ENCODE peak calls at places on chromosomes 7 and 10, in six cellular contexts. W is DMS79, X is Caki2, F is B cell, S is mesendoderm, A is transverse colon. K is an unnamed sample.

GRCh38 chr10:78511324-78512204 is 477.9 kb downstream of the RPS24 start:
- DNase-seq in S (no peak), A (no peak), X (no peak), F (no peak), W (no peak), K (peak; percentile 11)

GRCh38 chr7:16951483-16952080 is 69.8 kb upstream of the AGR3 start:
- DNase-seq in S (no peak), W (no peak), A (no peak), F (no peak), X (no peak), K (no peak)

GRCh38 chr7:22174574-22174953 is 182.4 kb downstream of the RAPGEF5 start:
- DNase-seq in S (peak; percentile 48), W (no peak), A (no peak), F (no peak), X (no peak), K (no peak)

GRCh38 chr7:39624935-39625694 is 1.7 kb downstream of the RALA start:
- DNase-seq in A (no peak), X (no peak), W (peak; percentile 70), F (no peak), S (no peak), K (no peak)

GRCh38 chr7:36487756-36488336 is 98.2 kb downstream of the ANLN start:
- DNase-seq in S (peak; percentile 59), A (no peak), W (no peak), F (no peak), X (peak; percentile 31), K (peak; percentile 35)

GRCh38 chr10:43322321-43322720 is 49.1 kb upstream of the FXYD4 start:
- DNase-seq in W (no peak), S (no peak), A (peak; percentile 69), F (no peak), X (no peak), K (peak; percentile 74)

GRCh38 chr7:11127112-11127785 is 153.6 kb downstream of the PHF14 start:
- DNase-seq in W (no peak), A (no peak), S (peak; percentile 15), X (no peak), F (no peak), K (no peak)

GRCh38 chr7:40972426-40972825 is 730.5 kb downstream of the INHBA start:
- DNase-seq in A (no peak), X (no peak), W (no peak), F (no peak), S (peak; percentile 61), K (no peak)

GRCh38 chr7:45692031-45692430 is 117.9 kb downstream of the ADCY1 start:
- DNase-seq in A (no peak), S (no peak), W (no peak), X (no peak), F (no peak), K (peak; percentile 14)

GRCh38 chr7:124688991-124689390 is 76.6 kb downstream of the GPR37 start:
- DNase-seq in A (no peak), F (no peak), S (peak; percentile 13), W (no peak), X (no peak), K (no peak)

GRCh38 chr7:76317782-76318487 is 15.5 kb downstream of the HSPB1 start:
- DNase-seq in A (peak; percentile 98), F (peak; percentile 97), S (peak; percentile 99), X (peak; percentile 94), W (peak; percentile 96), K (peak; percentile 97)

GRCh38 chr7:6691103-6691502 is 15.6 kb downstream of the ZNF12 start:
- DNase-seq in W (no peak), X (peak; percentile 33), F (no peak), A (no peak), S (peak; percentile 29), K (no peak)

GRCh38 chr7:148107741-148108140 is 482.8 kb upstream of the C7orf33 start:
- DNase-seq in X (no peak), W (no peak), F (no peak), S (no peak), A (no peak), K (no peak)

GRCh38 chr7:584122-584465 is 64.4 kb upstream of the PDGFA start:
- DNase-seq in F (no peak), X (no peak), W (no peak), S (no peak), A (peak; percentile 44), K (peak; percentile 37)

K was measured in colonic mucosa.